ENCODE peak calls at places on chromosomes 13 and 19, in six cellular contexts. Z, W, C, I, L and B are unnamed samples.

GRCh38 chr13:19984430-19985218 is 26.1 kb downstream of the ZMYM2 start:
- DNase-seq in Z (no peak), W (no peak), C (no peak), I (peak; percentile 72), L (peak; percentile 49), B (no peak)

GRCh38 chr19:46828484-46828883 is 22.2 kb downstream of the AP2S1 start:
- DNase-seq in Z (no peak), W (no peak), C (no peak), I (peak; percentile 57), L (no peak), B (no peak)

GRCh38 chr13:110616103-110617101 is 1.1 kb downstream of the NAXD start:
- DNase-seq in Z (peak; percentile 55), W (no peak), C (peak; percentile 37), I (peak; percentile 94), L (peak; percentile 54), B (no peak)

GRCh38 chr19:38617764-38618589 is at the start of gene MAP4K1:
- DNase-seq in Z (peak; percentile 53), W (peak; percentile 44), C (no peak), I (no peak), L (peak; percentile 99), B (no peak)

GRCh38 chr13:92172191-92172590 is 773.8 kb downstream of the GPC5 start:
- DNase-seq in Z (no peak), W (no peak), C (no peak), I (peak; percentile 0), L (no peak), B (no peak)

GRCh38 chr19:31499281-31499680 is 150.0 kb upstream of the TSHZ3 start:
- DNase-seq in Z (no peak), W (no peak), C (no peak), I (no peak), L (no peak), B (no peak)

GRCh38 chr13:35771898-35772297 is 295.4 kb upstream of the MAB21L1 start:
- DNase-seq in Z (no peak), W (no peak), C (no peak), I (peak; percentile 82), L (no peak), B (peak; percentile 3)

GRCh38 chr19:11538232-11539036 is at the start of gene CNN1:
- DNase-seq in Z (peak; percentile 29), W (no peak), C (no peak), I (peak; percentile 77), L (no peak), B (no peak)

GRCh38 chr13:94236876-94237275 is 242.6 kb downstream of the DCT start:
- DNase-seq in Z (no peak), W (no peak), C (no peak), I (no peak), L (no peak), B (no peak)

GRCh38 chr13:49370390-49370789 is 73.5 kb downstream of the CAB39L start:
- DNase-seq in Z (no peak), W (no peak), C (no peak), I (no peak), L (peak; percentile 21), B (no peak)
- H3K27ac ChIP-seq in Z (no peak overlapping the region), W (no peak overlapping the region), C (no peak overlapping the region), I (no peak overlapping the region), L (peak overlapping the region; percentile 98), B (no peak overlapping the region)

DNA sequence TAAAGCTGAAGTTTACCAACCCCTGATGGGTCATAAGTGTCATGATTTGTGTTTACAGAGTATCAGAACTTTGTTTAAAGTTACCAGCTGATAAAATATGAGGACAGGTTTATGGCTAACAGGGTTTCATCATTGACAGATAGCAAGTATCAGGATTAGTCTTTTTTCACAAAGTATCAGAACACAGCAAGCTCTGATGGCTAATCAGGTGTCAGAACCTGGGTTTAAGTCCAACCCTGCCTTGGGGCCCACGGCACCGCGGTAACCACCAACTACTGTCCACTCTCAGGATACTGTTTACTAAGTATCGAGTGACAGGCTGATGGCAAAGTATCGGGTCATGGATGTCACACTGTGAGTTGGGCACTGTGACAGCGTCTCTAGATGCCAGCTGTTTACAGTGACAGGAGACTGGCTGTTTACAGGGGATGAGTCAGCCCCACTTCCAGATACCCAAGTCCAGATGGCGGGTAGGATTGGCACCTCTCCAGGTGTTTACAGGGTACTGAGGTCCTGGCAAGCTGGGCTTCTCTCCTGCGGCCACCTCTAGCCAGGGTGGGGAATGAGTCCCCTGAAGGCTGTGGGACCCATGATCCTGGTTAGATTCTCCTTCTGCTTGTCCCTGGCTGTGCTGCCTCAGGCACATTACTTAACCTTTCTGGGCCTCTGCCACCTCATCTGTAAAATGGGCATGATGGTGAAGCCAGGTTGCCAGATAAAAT is 21.8 kb downstream of the ARRDC2 start:
- DNase-seq in Z (peak; percentile 61), W (no peak), C (no peak), I (peak; percentile 23), L (no peak), B (no peak)
- H3K27ac ChIP-seq in Z (peak overlapping the region; percentile 26), W (no peak overlapping the region), C (no peak overlapping the region), I (no peak overlapping the region), L (no peak overlapping the region), B (peak overlapping the region; percentile 46)

GRCh38 chr19:1020868-1021425 is at the start of gene TMEM259:
- DNase-seq in Z (peak; percentile 98), W (peak; percentile 95), C (peak; percentile 96), I (peak; percentile 99), L (peak; percentile 98), B (peak; percentile 80)

GRCh38 chr19:1018393-1018792 is 2.5 kb downstream of the TMEM259 start:
- DNase-seq in Z (no peak), W (no peak), C (no peak), I (no peak), L (no peak), B (no peak)

GRCh38 chr19:1018932-1019615 is 1.8 kb downstream of the TMEM259 start:
- DNase-seq in Z (no peak), W (no peak), C (no peak), I (no peak), L (no peak), B (no peak)

GRCh38 chr19:1019980-1020867 is 699 bp downstream of the TMEM259 start:
- DNase-seq in Z (no peak), W (no peak), C (no peak), I (no peak), L (peak; percentile 70), B (no peak)

DNA sequence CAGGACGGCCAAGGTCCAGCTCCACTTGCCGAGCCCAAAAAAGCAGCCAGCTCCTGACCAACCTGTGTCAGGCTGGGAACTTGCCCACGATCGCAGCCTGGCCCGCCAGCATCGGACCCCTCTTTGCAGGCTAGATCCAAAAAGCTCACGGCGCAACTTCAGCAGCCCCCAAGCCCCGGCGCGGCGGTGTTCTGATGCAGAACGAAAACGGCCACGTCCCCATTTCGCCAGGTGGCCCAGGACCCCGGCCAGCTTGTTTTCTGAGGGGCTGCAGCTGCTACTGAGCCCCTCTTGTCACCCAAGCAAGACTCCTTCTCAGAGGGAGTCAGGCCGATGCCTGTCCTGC is 1.3 kb downstream of the TMEM259 start:
- DNase-seq in Z (no peak), W (no peak), C (no peak), I (no peak), L (no peak), B (no peak)
- H3K27ac ChIP-seq in Z (peak overlapping the region; percentile 89), W (peak overlapping the region; percentile 95), C (no peak overlapping the region), I (peak overlapping the region; percentile 85), L (peak overlapping the region; percentile 76), B (peak overlapping the region; percentile 70)

DNA sequence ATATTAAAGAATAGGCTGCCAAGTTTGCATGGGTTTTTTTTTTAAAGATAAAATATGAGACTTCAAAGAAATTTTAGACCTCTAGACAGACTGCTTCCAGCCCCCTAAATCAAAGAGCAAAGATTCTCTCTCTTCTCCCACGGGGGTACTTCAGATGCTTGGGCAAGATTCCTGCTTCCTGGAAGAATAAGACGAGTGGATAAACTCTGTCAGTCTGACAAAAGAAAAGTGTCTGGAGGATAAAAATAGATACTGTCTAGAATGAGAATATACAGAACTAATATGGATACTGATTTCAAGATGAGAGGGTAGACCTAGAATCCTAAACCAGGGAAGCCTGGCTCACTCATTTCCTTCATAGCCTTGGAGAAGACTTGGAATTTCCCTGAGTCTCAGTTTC is 435.1 kb downstream of the FOXO1 start:
- DNase-seq in Z (no peak), W (no peak), C (no peak), I (no peak), L (no peak), B (no peak)
- H3K27ac ChIP-seq in Z (peak overlapping the region; percentile 5), W (no peak overlapping the region), C (no peak overlapping the region), I (no peak overlapping the region), L (no peak overlapping the region), B (no peak overlapping the region)